ENCODE peak calls at places on chromosome 3, in six cellular contexts. U, W, I, D, A and X are unnamed samples.

GRCh38 chr3:46380471-46381215 is 9.9 kb downstream of the CCR5 start:
- DNase-seq in U (no peak), W (no peak), I (no peak), D (no peak), A (peak; percentile 46), X (no peak)

GRCh38 chr3:164465172-164465571 is 613.1 kb downstream of the SI start:
- DNase-seq in U (no peak), W (no peak), I (no peak), D (no peak), A (no peak), X (no peak)

GRCh38 chr3:153572654-153573053 is 410.6 kb downstream of the RAP2B start:
- DNase-seq in U (peak; percentile 3), W (no peak), I (no peak), D (no peak), A (no peak), X (no peak)

GRCh38 chr3:40920041-40920440 is 279.3 kb upstream of the CTNNB1 start:
- DNase-seq in U (no peak), W (no peak), I (no peak), D (no peak), A (no peak), X (no peak)

GRCh38 chr3:119880966-119881365 is 99.1 kb downstream of the NR1I2 start:
- DNase-seq in U (no peak), W (no peak), I (no peak), D (no peak), A (no peak), X (no peak)

GRCh38 chr3:122364508-122364907 is 18.5 kb downstream of the MIX23 start:
- DNase-seq in U (no peak), W (no peak), I (no peak), D (no peak), A (no peak), X (no peak)

GRCh38 chr3:194633349-194634004 is at the start of gene TMEM44:
- DNase-seq in U (peak; percentile 84), W (peak; percentile 80), I (peak; percentile 90), D (peak; percentile 91), A (peak; percentile 45), X (peak; percentile 71)

GRCh38 chr3:47017504-47018268 is 38.2 kb downstream of the NBEAL2 start:
- DNase-seq in U (peak; percentile 20), W (no peak), I (no peak), D (no peak), A (no peak), X (no peak)

GRCh38 chr3:136860541-136860940 is 1.5 kb upstream of the NCK1 start:
- DNase-seq in U (no peak), W (no peak), I (no peak), D (no peak), A (no peak), X (no peak)

GRCh38 chr3:87780808-87781207 is 278.0 kb downstream of the CGGBP1 start:
- DNase-seq in U (no peak), W (no peak), I (no peak), D (no peak), A (no peak), X (no peak)

DNA sequence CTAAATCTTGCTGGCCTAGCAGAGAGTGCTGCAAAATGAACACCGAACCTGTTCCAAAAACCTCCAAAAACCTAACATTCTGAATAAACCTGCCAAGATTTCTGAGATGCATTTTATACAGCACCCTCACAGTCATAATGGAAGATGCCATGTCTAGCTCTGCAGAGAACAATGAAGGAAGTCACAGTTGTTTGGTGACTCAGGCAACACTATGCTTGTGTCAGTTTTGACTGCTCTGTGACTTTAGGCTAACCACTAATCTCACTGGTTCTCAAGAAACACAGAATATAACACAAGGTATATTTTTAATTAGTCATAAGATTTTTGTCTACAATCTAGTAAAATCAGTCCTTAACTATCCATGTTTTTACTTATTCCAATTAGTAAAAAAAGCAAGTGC is 606.6 kb downstream of the TBL1XR1 start:
- DNase-seq in U (no peak), W (no peak), I (no peak), D (no peak), A (no peak), X (no peak)
- TF ChIP-seq POLR2A in U (no peak), W (no peak), I (no peak), D (no peak), A (no peak), X (no peak)

GRCh38 chr3:49025793-49026520 is 3.2 kb downstream of the IMPDH2 start:
- DNase-seq in U (no peak), W (no peak), I (no peak), D (no peak), A (no peak), X (no peak)
- TF ChIP-seq POLR2AphosphoS5 in U (peak; percentile 1), W (peak; percentile 18), I (no peak), D (peak; percentile 41), A (no peak), X (no peak)

GRCh38 chr3:183818041-183818620 is 7.2 kb downstream of the MAP6D1 start:
- DNase-seq in U (no peak), W (no peak), I (no peak), D (peak; percentile 69), A (no peak), X (no peak)
- TF ChIP-seq POLR2A in U (no peak), W (no peak), I (no peak), D (no peak), A (no peak), X (no peak)

DNA sequence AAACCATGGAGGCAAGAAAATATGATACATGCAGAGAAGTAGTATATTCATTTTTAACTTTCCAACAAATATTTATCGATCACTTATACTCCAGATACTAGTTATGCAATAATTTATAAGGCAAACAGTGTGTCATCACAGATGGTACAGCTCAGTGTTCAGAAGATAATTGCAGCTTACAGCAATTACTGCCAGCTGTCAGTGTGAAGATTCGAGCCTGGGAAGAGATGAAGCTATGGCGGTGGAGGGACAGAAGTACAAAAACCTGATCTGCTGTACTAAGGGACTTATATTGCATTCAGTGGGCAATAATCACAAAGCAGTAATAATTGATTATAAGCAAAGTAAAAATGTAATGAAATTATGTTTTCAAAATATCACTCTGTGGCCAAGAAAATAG is 170.6 kb upstream of the EPHA3 start:
- DNase-seq in U (no peak), W (no peak), I (no peak), D (no peak), A (no peak), X (no peak)
- TF ChIP-seq POLR2AphosphoS5 in U (no peak), W (no peak), I (no peak), D (no peak), A (no peak), X (no peak)

GRCh38 chr3:197554562-197555280 is 1.0 kb downstream of the BDH1 start:
- DNase-seq in U (no peak), W (peak; percentile 97), I (peak; percentile 97), D (peak; percentile 99), A (peak; percentile 86), X (peak; percentile 94)
- TF ChIP-seq POLR2A in U (no peak), W (peak; percentile 71), I (peak; percentile 87), D (no peak), A (peak; percentile 58), X (peak; percentile 72)

DNA sequence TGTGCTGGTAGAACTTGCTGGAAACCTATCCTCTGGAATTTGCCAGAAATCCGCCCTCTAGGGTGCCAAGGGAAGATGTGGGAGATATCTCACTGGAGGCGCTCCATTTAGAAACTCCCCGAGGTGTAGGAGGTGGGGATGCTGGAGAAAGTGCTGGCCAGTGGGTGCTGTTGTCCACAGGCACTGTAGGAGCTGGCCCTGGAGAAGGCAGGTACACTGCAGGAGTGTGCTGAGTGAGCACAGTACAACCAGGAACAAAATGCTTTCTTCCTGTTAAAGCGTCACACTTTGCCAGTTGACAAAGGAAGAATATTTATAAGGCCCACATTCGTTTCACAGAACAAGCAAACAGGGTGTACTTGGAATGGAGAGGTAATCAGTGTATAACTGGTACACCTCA is 119.9 kb downstream of the CACNA1D start:
- DNase-seq in U (no peak), W (no peak), I (no peak), D (no peak), A (no peak), X (no peak)
- TF ChIP-seq POLR2AphosphoS5 in U (no peak), W (no peak), I (no peak), D (no peak), A (no peak), X (no peak)

GRCh38 chr3:197597335-197597734 is 41.6 kb upstream of the BDH1 start:
- DNase-seq in U (peak; percentile 71), W (no peak), I (no peak), D (no peak), A (no peak), X (no peak)
- TF ChIP-seq POLR2A in U (peak; percentile 41), W (no peak), I (peak; percentile 73), D (no peak), A (no peak), X (no peak)